ENCODE peak calls at places on chromosomes 3 and 15, in ten cellular contexts. V is esophagus squamous epithelium, N is IMR-90, Q is transverse colon, H is stomach, Y is right lobe of liver, C is thyroid gland, A is uterus, O is HCT116, Z is sigmoid colon. B is an unnamed sample.
A peak's percentile ranks its signal among the peaks of the same experiment; 100 is the strongest.

GRCh38 chr3:114623420-114624046 is 329.7 kb downstream of the TIGIT start:
- DNase-seq in H (no peak), O (no peak), C (peak; percentile 10), V (no peak), Q (no peak), A (no peak), N (no peak), Z (no peak), Y (no peak), B (no peak)

GRCh38 chr3:59270921-59271320 is 221.1 kb upstream of the CFAP20DC start:
- DNase-seq in N (no peak), A (no peak), Q (no peak), V (no peak), Y (no peak), C (no peak), H (no peak), O (no peak), Z (no peak), B (no peak)

GRCh38 chr15:85562824-85563223 is 182.4 kb downstream of the AKAP13 start:
- DNase-seq in O (no peak), C (no peak), H (no peak), N (no peak), Y (no peak), A (no peak), V (no peak), Q (no peak), Z (no peak), B (no peak)

GRCh38 chr3:128153156-128154011 is at the start of gene EEFSEC:
- DNase-seq in H (peak; percentile 85), Z (peak; percentile 91), Q (peak; percentile 86), N (peak; percentile 83), Y (peak; percentile 85), V (peak; percentile 32), C (peak; percentile 77), A (peak; percentile 81), O (peak; percentile 6), B (peak; percentile 96)

GRCh38 chr15:68526269-68526668 is 52.5 kb upstream of the CORO2B start:
- DNase-seq in O (no peak), Y (no peak), V (no peak), H (no peak), Z (no peak), A (no peak), C (no peak), N (peak; percentile 72), Q (no peak), B (no peak)

GRCh38 chr3:52739725-52740124 is 31.0 kb downstream of the NEK4 start:
- DNase-seq in H (no peak), N (no peak), V (no peak), A (no peak), Y (no peak), Q (no peak), O (no peak), C (no peak), Z (no peak), B (no peak)

GRCh38 chr15:60731583-60732130 is 252.7 kb upstream of the ICE2 start:
- DNase-seq in Y (no peak), Q (no peak), Z (no peak), O (no peak), C (no peak), V (no peak), N (no peak), H (no peak), A (no peak), B (no peak)

GRCh38 chr3:56929809-56930615 is 128.3 kb upstream of the ARHGEF3 start:
- DNase-seq in N (no peak), Z (no peak), Q (no peak), Y (no peak), C (peak; percentile 17), O (no peak), A (no peak), V (no peak), H (no peak), B (no peak)

GRCh38 chr3:46669191-46669999 is 24.1 kb downstream of the ALS2CL start:
- DNase-seq in Y (peak; percentile 39), Q (peak; percentile 4), N (no peak), V (no peak), H (peak; percentile 10), O (no peak), C (no peak), Z (peak; percentile 47), A (no peak), B (peak; percentile 18)

GRCh38 chr15:81516012-81516411 is 142.0 kb upstream of the TMC3 start:
- DNase-seq in O (no peak), Y (no peak), N (peak; percentile 14), Q (no peak), V (no peak), H (no peak), Z (no peak), C (no peak), A (no peak), B (no peak)

DNA sequence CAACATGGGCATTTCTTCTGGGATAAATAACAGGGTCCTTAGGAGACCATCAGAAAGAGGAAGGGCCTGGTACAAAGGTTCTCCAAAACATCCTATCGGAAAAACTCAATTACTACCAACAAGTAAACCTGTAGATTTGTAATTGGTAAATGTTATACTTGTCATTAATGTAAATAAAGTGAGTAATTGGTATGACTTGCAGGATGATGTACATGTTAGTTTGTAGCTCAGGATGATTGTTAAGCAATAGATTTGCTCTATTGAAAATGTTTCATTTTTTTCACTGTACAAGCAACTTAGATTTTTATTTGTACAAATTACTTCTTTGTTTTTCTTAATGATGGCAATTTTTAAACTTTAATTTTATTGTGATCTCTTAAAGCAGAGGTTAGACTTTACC is 3.8 kb upstream of the SCG5 start:
- DNase-seq in Q (no peak), N (no peak), A (no peak), C (no peak), Y (no peak), V (no peak), Z (no peak), H (no peak), O (no peak), B (no peak)
- TF ChIP-seq POLR2A in Q (no peak), N (no peak), A (no peak), C (no peak), Y (no peak), V (no peak), Z (no peak), H (no peak), O (no peak), B (no peak)

DNA sequence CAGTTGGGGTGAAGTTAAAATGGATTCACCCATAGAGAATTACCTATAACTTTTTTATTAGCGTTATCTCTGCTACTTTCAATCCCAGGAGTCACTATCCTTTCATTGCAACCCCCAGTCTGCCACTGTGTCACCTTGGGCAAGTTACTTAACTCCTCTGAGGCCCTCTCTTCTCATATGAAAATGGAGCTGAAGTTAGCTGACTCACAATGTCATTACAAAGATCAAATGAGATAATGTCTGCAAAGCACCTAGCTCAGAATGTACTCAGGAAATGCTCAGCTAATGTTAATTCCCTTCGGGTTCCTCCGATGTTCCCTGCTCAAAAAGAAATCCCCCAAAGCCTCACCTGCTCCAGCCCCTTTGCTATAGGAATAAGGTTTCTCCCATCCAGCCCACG is 50.0 kb downstream of the TRIM42 start:
- DNase-seq in C (no peak), V (no peak), Z (no peak), O (no peak), Q (no peak), N (no peak), A (no peak), Y (no peak), H (no peak), B (no peak)
- H3K27ac ChIP-seq in C (no peak overlapping the region), V (no peak overlapping the region), Z (no peak overlapping the region), O (no peak overlapping the region), Q (no peak overlapping the region), N (no peak overlapping the region), A (no peak overlapping the region), Y (no peak overlapping the region), H (no peak overlapping the region), B (no peak overlapping the region)

DNA sequence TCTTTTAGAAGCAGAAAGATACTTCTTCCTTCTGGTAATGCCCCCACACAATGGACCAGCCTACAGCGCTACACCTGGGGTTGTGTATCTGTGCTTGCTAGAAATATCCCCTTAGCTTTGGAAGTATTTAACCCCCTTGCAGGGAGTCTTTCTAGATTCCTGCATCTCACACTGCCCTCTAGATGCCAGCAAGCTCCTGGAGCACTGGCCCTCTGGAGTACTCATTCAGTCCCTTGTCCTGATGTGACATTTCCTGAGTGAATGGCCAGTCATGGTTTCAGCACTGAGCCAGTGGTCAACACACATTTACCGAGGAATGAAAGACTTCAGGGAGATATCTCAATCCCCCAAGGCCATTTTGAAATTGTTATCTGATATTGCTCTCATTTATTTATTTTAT is 30.5 kb upstream of the RBP2 start:
- DNase-seq in C (no peak), N (no peak), Q (no peak), Y (no peak), H (no peak), Z (no peak), V (no peak), A (no peak), O (no peak), B (no peak)
- TF ChIP-seq CTCF in C (no peak), N (no peak), Q (no peak), Y (no peak), H (no peak), Z (no peak), V (no peak), A (no peak), O (peak; percentile 35), B (no peak)

GRCh38 chr3:28022916-28023315 is 218.5 kb upstream of the CMC1 start:
- DNase-seq in V (no peak), Q (no peak), N (no peak), Y (no peak), H (no peak), Z (no peak), C (no peak), A (no peak), O (no peak), B (no peak)

GRCh38 chr3:28013864-28014473 is 227.4 kb upstream of the CMC1 start:
- DNase-seq in Z (no peak), V (no peak), Y (no peak), H (no peak), O (no peak), Q (no peak), A (no peak), C (no peak), N (no peak), B (no peak)

GRCh38 chr3:28019740-28020139 is 221.7 kb upstream of the CMC1 start:
- DNase-seq in N (no peak), A (no peak), V (no peak), H (no peak), O (no peak), Z (no peak), Q (no peak), C (no peak), Y (no peak), B (no peak)

DNA sequence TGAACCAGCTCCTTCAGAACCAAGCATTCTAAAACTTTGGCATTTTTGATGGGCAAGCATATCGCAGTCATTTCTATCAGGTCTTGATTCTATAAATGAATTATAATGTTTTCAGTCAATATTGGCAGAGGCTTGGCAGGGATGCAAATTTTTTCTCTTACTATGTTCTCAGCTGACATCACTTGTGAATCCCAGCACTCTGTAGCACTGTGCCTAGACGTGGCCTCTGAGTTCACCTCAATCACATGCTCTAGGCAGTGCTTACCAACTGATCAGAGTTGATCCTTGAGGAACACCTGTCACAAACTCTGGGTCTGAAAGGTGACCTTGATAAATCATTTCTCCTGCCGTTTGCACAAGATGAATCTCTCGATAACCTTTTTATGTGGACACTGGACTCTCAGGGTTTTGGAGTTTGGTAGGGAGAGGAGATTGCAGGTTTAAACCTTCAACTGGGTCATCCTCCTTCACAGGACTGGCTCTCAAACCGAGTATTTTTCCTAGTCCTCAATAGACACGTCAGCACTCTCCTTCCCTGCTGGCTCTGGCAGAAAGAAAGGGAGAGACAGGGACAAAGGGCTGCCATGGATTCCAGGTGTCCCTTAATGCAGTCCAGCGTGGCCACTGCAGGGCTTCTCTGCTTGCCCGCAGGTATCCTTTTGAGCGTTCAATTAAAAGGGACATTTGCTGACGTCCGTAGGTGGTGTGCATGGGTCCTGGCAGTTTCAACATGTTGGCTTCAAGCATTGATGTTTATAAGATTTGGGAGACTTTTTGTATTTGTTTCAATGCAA is 222.3 kb upstream of the CMC1 start:
- DNase-seq in Z (no peak), C (no peak), A (no peak), Q (no peak), N (no peak), O (no peak), Y (no peak), V (no peak), H (no peak), B (no peak)
- TF ChIP-seq POLR2A in Z (no peak), C (no peak), A (no peak), Q (no peak), N (no peak), O (no peak), Y (no peak), V (no peak), H (no peak), B (no peak)

B was measured in upper lobe of left lung.